ENCODE peak calls at places on chromosomes 2 and 18, in nine cellular contexts. U is NCI-H1105 treated with DMSO at 0.1 percent for 48 hours, S is HuH-7, L is Right ventricle myocardium superior, W is NCI-H1694, Y is AG09319, J is fibroblast of the aortic adventitia, R is DMS153, C is anterior cingulate cortex. P is an unnamed sample.
A peak's percentile ranks its signal among the peaks of the same experiment; 100 is the strongest.

GRCh38 chr18:43161528-43161927 is 46.0 kb upstream of the RIT2 start:
- DNase-seq in U (no peak), S (no peak), L (no peak), W (no peak), Y (no peak), J (peak; percentile 70), R (no peak), C (no peak), P (no peak)

GRCh38 chr2:128663371-128664050 is 344.8 kb upstream of the HS6ST1 start:
- DNase-seq in U (no peak), S (no peak), L (no peak), W (no peak), Y (no peak), J (no peak), R (no peak), C (no peak), P (no peak)

GRCh38 chr18:44826418-44827259 is 146.0 kb downstream of the SETBP1 start:
- DNase-seq in U (peak; percentile 88), S (no peak), L (peak; percentile 64), W (no peak), Y (peak; percentile 79), J (peak; percentile 96), R (peak; percentile 70), C (peak; percentile 63), P (peak; percentile 83)

GRCh38 chr2:74944987-74945782 is 13.3 kb upstream of the POLE4 start:
- DNase-seq in U (no peak), S (no peak), L (no peak), W (no peak), Y (no peak), J (peak; percentile 40), R (no peak), C (no peak), P (no peak)

GRCh38 chr2:240570531-240571313 is 2.4 kb downstream of the RNPEPL1 start:
- DNase-seq in U (no peak), S (no peak), L (peak; percentile 37), W (no peak), Y (no peak), J (no peak), R (no peak), C (no peak), P (peak; percentile 41)

GRCh38 chr18:75116809-75117208 is 92.1 kb downstream of the PTGR3 start:
- DNase-seq in U (no peak), S (no peak), L (no peak), W (no peak), Y (no peak), J (no peak), R (no peak), C (no peak), P (peak; percentile 26)

GRCh38 chr18:26970637-26971036 is 105.1 kb upstream of the AQP4 start:
- DNase-seq in U (no peak), S (no peak), L (no peak), W (no peak), Y (no peak), J (no peak), R (no peak), C (no peak), P (no peak)

GRCh38 chr2:198930170-198930569 is 527.6 kb downstream of the SATB2 start:
- DNase-seq in U (no peak), S (no peak), L (no peak), W (no peak), Y (peak; percentile 0), J (peak; percentile 4), R (no peak), C (no peak), P (no peak)

GRCh38 chr18:80033181-80034067 is 810 bp upstream of the RBFA start:
- DNase-seq in U (no peak), S (no peak), L (peak; percentile 91), W (no peak), Y (no peak), J (no peak), R (no peak), C (no peak), P (no peak)

GRCh38 chr2:168703926-168704325 is 98.5 kb upstream of the NOSTRIN start:
- DNase-seq in U (no peak), S (no peak), L (no peak), W (no peak), Y (no peak), J (no peak), R (no peak), C (no peak), P (no peak)

GRCh38 chr2:198861080-198861479 is 596.7 kb downstream of the SATB2 start:
- DNase-seq in U (no peak), S (no peak), L (no peak), W (no peak), Y (no peak), J (no peak), R (no peak), C (no peak), P (no peak)

GRCh38 chr2:73176205-73176880 is 26.0 kb upstream of the NOTO start:
- DNase-seq in U (no peak), S (peak; percentile 54), L (no peak), W (no peak), Y (no peak), J (no peak), R (no peak), C (no peak), P (no peak)

GRCh38 chr2:170818294-170819104 is 1.8 kb downstream of the GAD1 start:
- DNase-seq in U (no peak), S (peak; percentile 71), L (no peak), W (no peak), Y (no peak), J (no peak), R (no peak), C (no peak), P (no peak)

GRCh38 chr2:126698991-126699390 is 43.0 kb downstream of the GYPC start:
- DNase-seq in U (no peak), S (no peak), L (no peak), W (no peak), Y (no peak), J (no peak), R (no peak), C (no peak), P (no peak)

GRCh38 chr2:239836021-239836765 is 188.9 kb downstream of the NDUFA10 start:
- DNase-seq in U (no peak), S (no peak), L (no peak), W (no peak), Y (no peak), J (no peak), R (no peak), C (no peak), P (peak; percentile 32)

P was measured in ureter.